ENCODE peak calls at places on chromosomes 11 and 22, in eight cellular contexts. P is T-helper 1 cell; Q is NCI-H1417 treated with DMSO at 0.1 percent for 48 hours; O is NCI-H2171 treated with DMSO at 0.1 percent for 48 hours; Y is T-helper 22 cell; N is activated CD8-positive, alpha-beta memory T cell treated with anti-CD3 and anti-CD28 coated beads, Interleukin-2, amount 50 U/mL, for 48 hours; C is SJSA1; F is stimulated activated CD4-positive, alpha-beta T cell treated with anti-CD3 and anti-CD28 coated beads, TNF-alpha, amount 100 ng/mL, for 48 hours. X is an unnamed sample.

GRCh38 chr11:64803846-64804345 is 882 bp upstream of the MAP4K2 start:
- DNase-seq in P (no peak), Q (no peak), O (no peak), Y (no peak), N (no peak), C (no peak), F (no peak), X (no peak)

GRCh38 chr11:17490232-17490631 is 13.6 kb upstream of the ABCC8 start:
- DNase-seq in P (no peak), Q (no peak), O (no peak), Y (no peak), N (no peak), C (no peak), F (no peak), X (no peak)

GRCh38 chr11:69603978-69604524 is 36.9 kb upstream of the CCND1 start:
- DNase-seq in P (no peak), Q (no peak), O (no peak), Y (no peak), N (no peak), C (no peak), F (no peak), X (no peak)

GRCh38 chr22:39103431-39103830 is 6.4 kb downstream of the APOBEC3H start:
- DNase-seq in P (no peak), Q (no peak), O (no peak), Y (no peak), N (no peak), C (no peak), F (no peak), X (no peak)

GRCh38 chr11:10526974-10527918 is 13.7 kb downstream of the RNF141 start:
- DNase-seq in P (no peak), Q (no peak), O (no peak), Y (no peak), N (no peak), C (no peak), F (no peak), X (no peak)

GRCh38 chr11:105732611-105733010 is 122.7 kb downstream of the GRIA4 start:
- DNase-seq in P (no peak), Q (no peak), O (no peak), Y (no peak), N (no peak), C (no peak), F (no peak), X (no peak)

GRCh38 chr22:25834490-25834889 is 92.5 kb downstream of the MYO18B start:
- DNase-seq in P (no peak), Q (no peak), O (no peak), Y (no peak), N (no peak), C (no peak), F (no peak), X (no peak)

GRCh38 chr11:69837791-69838190 is 18.6 kb upstream of the FGF3 start:
- DNase-seq in P (no peak), Q (no peak), O (no peak), Y (no peak), N (peak), C (no peak), F (no peak), X (no peak)

GRCh38 chr22:23548501-23549197 is 31.4 kb downstream of the IGLL1 start:
- DNase-seq in P (no peak), Q (no peak), O (no peak), Y (no peak), N (peak), C (no peak), F (no peak), X (no peak)

GRCh38 chr11:85800595-85801342 is 10.2 kb downstream of the SYTL2 start:
- DNase-seq in P (no peak), Q (no peak), O (no peak), Y (no peak), N (no peak), C (no peak), F (no peak), X (no peak)

GRCh38 chr22:43889366-43890253 is 2.2 kb downstream of the PNPLA5 start:
- DNase-seq in P (no peak), Q (no peak), O (no peak), Y (no peak), N (no peak), C (no peak), F (no peak), X (no peak)

X was measured in stimulated activated effector memory CD8-positive, alpha-beta T cell treated with anti-CD3 and anti-CD28 coated beads, Interleukin-12 subunit alpha, Interleukin-12 subunit beta, amount 100 ng/mL, for 72 hours.